ENCODE peak calls at places on chromosome 21, in five cellular contexts. One of them, this sample, is unnamed.

GRCh38 chr21:25961042-25961441 is 209.5 kb downstream of the APP start:
- DNase-seq in Daoy: no peak
- DNase-seq in T-helper 9 cell: no peak
- DNase-seq in lung: no peak
- DNase-seq in neural crest cell: no peak
- DNase-seq in this sample: no peak

GRCh38 chr21:44428281-44428942 is 26.9 kb upstream of the LRRC3 start:
- DNase-seq in T-helper 9 cell: peak
- DNase-seq in neural crest cell: no peak
- DNase-seq in Daoy: peak
- DNase-seq in lung: no peak
- DNase-seq in this sample: peak

GRCh38 chr21:44943686-44944550 is 4.1 kb downstream of the SLX9 start:
- DNase-seq in neural crest cell: no peak
- DNase-seq in T-helper 9 cell: no peak
- DNase-seq in Daoy: no peak
- DNase-seq in lung: no peak
- DNase-seq in this sample: no peak

GRCh38 chr21:27425172-27425571 is 458.3 kb upstream of the ADAMTS5 start:
- DNase-seq in Daoy: peak
- DNase-seq in neural crest cell: no peak
- DNase-seq in lung: no peak
- DNase-seq in T-helper 9 cell: no peak
- DNase-seq in this sample: no peak

GRCh38 chr21:28099296-28099695 is 893.4 kb downstream of the LTN1 start:
- DNase-seq in neural crest cell: no peak
- DNase-seq in T-helper 9 cell: no peak
- DNase-seq in lung: no peak
- DNase-seq in Daoy: no peak
- DNase-seq in this sample: no peak

GRCh38 chr21:25421327-25422028 is 185.8 kb downstream of the MRPL39 start:
- DNase-seq in T-helper 9 cell: peak
- DNase-seq in neural crest cell: no peak
- DNase-seq in Daoy: peak
- DNase-seq in lung: no peak
- DNase-seq in this sample: peak

GRCh38 chr21:44520326-44521300 is 19.4 kb downstream of the KRTAP10-1 start:
- DNase-seq in Daoy: no peak
- DNase-seq in T-helper 9 cell: no peak
- DNase-seq in lung: no peak
- DNase-seq in neural crest cell: no peak
- DNase-seq in this sample: no peak

GRCh38 chr21:37915941-37916794 is at the start of gene KCNJ6:
- DNase-seq in T-helper 9 cell: no peak
- DNase-seq in neural crest cell: peak
- DNase-seq in Daoy: peak
- DNase-seq in lung: no peak
- DNase-seq in this sample: no peak

GRCh38 chr21:45323487-45324380 is 36.0 kb upstream of the POFUT2 start:
- DNase-seq in neural crest cell: no peak
- DNase-seq in Daoy: no peak
- DNase-seq in lung: no peak
- DNase-seq in T-helper 9 cell: no peak
- DNase-seq in this sample: no peak

GRCh38 chr21:43603641-43604504 is 55.4 kb downstream of the HSF2BP start:
- DNase-seq in neural crest cell: no peak
- DNase-seq in Daoy: peak
- DNase-seq in lung: no peak
- DNase-seq in T-helper 9 cell: no peak
- DNase-seq in this sample: no peak

GRCh38 chr21:42398414-42399030 is 2.7 kb upstream of the TMPRSS3 start:
- DNase-seq in Daoy: no peak
- DNase-seq in neural crest cell: no peak
- DNase-seq in T-helper 9 cell: no peak
- DNase-seq in lung: no peak
- DNase-seq in this sample: no peak

GRCh38 chr21:37753122-37753599 is 163.1 kb downstream of the KCNJ6 start:
- DNase-seq in Daoy: no peak
- DNase-seq in lung: no peak
- DNase-seq in neural crest cell: no peak
- DNase-seq in T-helper 9 cell: no peak
- DNase-seq in this sample: no peak

GRCh38 chr21:34881894-34882371 is 167.2 kb downstream of the RUNX1 start:
- DNase-seq in neural crest cell: no peak
- DNase-seq in Daoy: peak
- DNase-seq in T-helper 9 cell: no peak
- DNase-seq in lung: no peak
- DNase-seq in this sample: no peak

GRCh38 chr21:45765375-45765774 is 121.8 kb downstream of the PCBP3 start:
- DNase-seq in Daoy: no peak
- DNase-seq in T-helper 9 cell: no peak
- DNase-seq in lung: no peak
- DNase-seq in neural crest cell: no peak
- DNase-seq in this sample: no peak

GRCh38 chr21:10627316-10627863 is 106.0 kb downstream of the TPTE start:
- DNase-seq in Daoy: no peak
- DNase-seq in T-helper 9 cell: no peak
- DNase-seq in neural crest cell: no peak
- DNase-seq in lung: no peak
- DNase-seq in this sample: no peak

GRCh38 chr21:41571938-41572510 is 64.1 kb upstream of the TMPRSS2 start:
- DNase-seq in Daoy: no peak
- DNase-seq in neural crest cell: no peak
- DNase-seq in lung: no peak
- DNase-seq in T-helper 9 cell: no peak
- DNase-seq in this sample: no peak

GRCh38 chr21:34227386-34227852 is 136.4 kb upstream of the KCNE2 start:
- DNase-seq in Daoy: peak
- DNase-seq in neural crest cell: no peak
- DNase-seq in T-helper 9 cell: no peak
- DNase-seq in lung: no peak
- DNase-seq in this sample: no peak

GRCh38 chr21:46226920-46227599 is 1.5 kb downstream of the LSS start:
- DNase-seq in Daoy: no peak
- DNase-seq in lung: no peak
- DNase-seq in neural crest cell: no peak
- DNase-seq in T-helper 9 cell: no peak
- DNase-seq in this sample: no peak

GRCh38 chr21:46252840-46253239 is 24.3 kb upstream of the LSS start:
- DNase-seq in lung: no peak
- DNase-seq in T-helper 9 cell: no peak
- DNase-seq in Daoy: no peak
- DNase-seq in neural crest cell: no peak
- DNase-seq in this sample: no peak

GRCh38 chr21:45963225-45963555 is 18.4 kb upstream of the COL6A1 start:
- DNase-seq in T-helper 9 cell: no peak
- DNase-seq in Daoy: no peak
- DNase-seq in neural crest cell: no peak
- DNase-seq in lung: no peak
- DNase-seq in this sample: no peak

GRCh38 chr21:34734696-34735095 is 65.9 kb downstream of the CLIC6 start:
- DNase-seq in neural crest cell: no peak
- DNase-seq in T-helper 9 cell: no peak
- DNase-seq in Daoy: no peak
- DNase-seq in lung: no peak
- DNase-seq in this sample: no peak

GRCh38 chr21:33682992-33683627 is 40.8 kb downstream of the ITSN1 start:
- DNase-seq in T-helper 9 cell: no peak
- DNase-seq in lung: no peak
- DNase-seq in Daoy: peak
- DNase-seq in neural crest cell: no peak
- DNase-seq in this sample: no peak